ENCODE peak calls at places on chromosomes 2 and 18, in six cellular contexts. I, D, T, J, C and H are unnamed samples.

GRCh38 chr2:67055387-67056304 is 341.5 kb upstream of the ETAA1 start:
- DNase-seq in I (no peak), D (no peak), T (no peak), J (no peak), C (no peak), H (peak)

GRCh38 chr18:62289047-62289446 is 36.1 kb upstream of the TNFRSF11A start:
- DNase-seq in I (no peak), D (no peak), T (no peak), J (peak), C (no peak), H (no peak)

GRCh38 chr18:41128545-41128944 is 826.5 kb upstream of the PIK3C3 start:
- DNase-seq in I (no peak), D (no peak), T (no peak), J (peak), C (no peak), H (peak)

GRCh38 chr18:3827236-3827635 is 377.3 kb downstream of the TGIF1 start:
- DNase-seq in I (peak), D (no peak), T (no peak), J (no peak), C (no peak), H (peak)

GRCh38 chr2:76978064-76978463 is 544.1 kb downstream of the LRRTM4 start:
- DNase-seq in I (no peak), D (no peak), T (no peak), J (no peak), C (no peak), H (no peak)

GRCh38 chr2:135411646-135412045 is 119.4 kb downstream of the ZRANB3 start:
- DNase-seq in I (no peak), D (no peak), T (no peak), J (no peak), C (no peak), H (no peak)

GRCh38 chr2:36672199-36672598 is 24.3 kb upstream of the VIT start:
- DNase-seq in I (peak), D (no peak), T (peak), J (peak), C (peak), H (peak)

GRCh38 chr2:9725106-9725505 is 94.3 kb upstream of the YWHAQ start:
- DNase-seq in I (no peak), D (no peak), T (no peak), J (no peak), C (no peak), H (no peak)

GRCh38 chr2:129253461-129253812 is 726.0 kb upstream of the RAB6C start:
- DNase-seq in I (peak), D (peak), T (no peak), J (no peak), C (peak), H (peak)

GRCh38 chr2:119473621-119474370 is 42.1 kb downstream of the TMEM37 start:
- DNase-seq in I (no peak), D (no peak), T (no peak), J (no peak), C (no peak), H (no peak)

GRCh38 chr2:235770909-235771820 is 277.3 kb downstream of the AGAP1 start:
- DNase-seq in I (no peak), D (no peak), T (no peak), J (no peak), C (no peak), H (no peak)

GRCh38 chr2:86216577-86217555 is 17.6 kb downstream of the MRPL35 start:
- DNase-seq in I (no peak), D (no peak), T (no peak), J (no peak), C (no peak), H (peak)

GRCh38 chr2:69031466-69031865 is 18.5 kb downstream of the ANTXR1 start:
- DNase-seq in I (no peak), D (no peak), T (no peak), J (no peak), C (no peak), H (no peak)

GRCh38 chr2:60759654-60760053 is 3.6 kb downstream of the PAPOLG start:
- DNase-seq in I (no peak), D (no peak), T (no peak), J (no peak), C (no peak), H (no peak)

GRCh38 chr2:180006236-180006635 is 861 bp downstream of the CWC22 start:
- DNase-seq in I (no peak), D (peak), T (no peak), J (no peak), C (no peak), H (peak)

GRCh38 chr18:13437801-13438506 is 219.4 kb downstream of the LDLRAD4 start:
- DNase-seq in I (no peak), D (no peak), T (peak), J (no peak), C (no peak), H (no peak)

GRCh38 chr2:230913406-230913805 is 11.6 kb downstream of the GPR55 start:
- DNase-seq in I (peak), D (peak), T (peak), J (no peak), C (peak), H (peak)

GRCh38 chr18:5630057-5630765 is 86.4 kb upstream of the EPB41L3 start:
- DNase-seq in I (peak), D (peak), T (peak), J (peak), C (no peak), H (peak)

GRCh38 chr2:218369374-218369773 is 12.7 kb upstream of the SLC11A1 start:
- DNase-seq in I (no peak), D (no peak), T (no peak), J (no peak), C (no peak), H (no peak)

GRCh38 chr2:198312621-198313483 is 508.5 kb downstream of the PLCL1 start:
- DNase-seq in I (peak), D (no peak), T (no peak), J (no peak), C (no peak), H (no peak)

GRCh38 chr2:100781523-100782375 is 38.2 kb upstream of the NPAS2 start:
- DNase-seq in I (no peak), D (no peak), T (no peak), J (no peak), C (no peak), H (no peak)

GRCh38 chr18:8381801-8382459 is 227.3 kb upstream of the RAB12 start:
- DNase-seq in I (peak), D (no peak), T (no peak), J (no peak), C (no peak), H (no peak)

GRCh38 chr2:28608061-28608828 is 112.4 kb downstream of the PLB1 start:
- DNase-seq in I (peak), D (no peak), T (no peak), J (no peak), C (no peak), H (no peak)

GRCh38 chr2:219706823-219707281 is 79.4 kb downstream of the SLC4A3 start:
- DNase-seq in I (no peak), D (no peak), T (no peak), J (peak), C (peak), H (peak)

GRCh38 chr2:186068154-186068826 is 329.7 kb downstream of the FSIP2 start:
- DNase-seq in I (peak), D (peak), T (no peak), J (no peak), C (no peak), H (no peak)

GRCh38 chr2:219368690-219369108 is 19.0 kb downstream of the DNPEP start:
- DNase-seq in I (no peak), D (no peak), T (no peak), J (peak), C (no peak), H (peak)

GRCh38 chr2:69988086-69988635 is 26.7 kb upstream of the ASPRV1 start:
- DNase-seq in I (no peak), D (no peak), T (no peak), J (no peak), C (no peak), H (no peak)

GRCh38 chr2:121633463-121633862 is 15.8 kb downstream of the CLASP1 start:
- DNase-seq in I (no peak), D (no peak), T (no peak), J (no peak), C (no peak), H (no peak)

GRCh38 chr2:185507703-185508102 is 230.9 kb upstream of the FSIP2 start:
- DNase-seq in I (no peak), D (peak), T (no peak), J (no peak), C (no peak), H (no peak)

GRCh38 chr2:240226672-240227537 is 86.4 kb upstream of the OTOS start:
- DNase-seq in I (no peak), D (no peak), T (no peak), J (no peak), C (no peak), H (no peak)

GRCh38 chr2:17620280-17620679 is 79.8 kb downstream of the VSNL1 start:
- DNase-seq in I (no peak), D (no peak), T (no peak), J (no peak), C (no peak), H (peak)

GRCh38 chr2:15675456-15676195 is 84.0 kb downstream of the DDX1 start:
- DNase-seq in I (no peak), D (peak), T (no peak), J (peak), C (no peak), H (peak)

GRCh38 chr18:47997338-47997780 is 66.9 kb upstream of the SMAD2 start:
- DNase-seq in I (peak), D (no peak), T (no peak), J (no peak), C (no peak), H (no peak)

GRCh38 chr2:63834401-63834800 is 7.3 kb upstream of the UGP2 start:
- DNase-seq in I (no peak), D (peak), T (no peak), J (no peak), C (no peak), H (no peak)

GRCh38 chr2:189421644-189422043 is 19.6 kb upstream of the WDR75 start:
- DNase-seq in I (no peak), D (no peak), T (no peak), J (peak), C (no peak), H (peak)

DNA sequence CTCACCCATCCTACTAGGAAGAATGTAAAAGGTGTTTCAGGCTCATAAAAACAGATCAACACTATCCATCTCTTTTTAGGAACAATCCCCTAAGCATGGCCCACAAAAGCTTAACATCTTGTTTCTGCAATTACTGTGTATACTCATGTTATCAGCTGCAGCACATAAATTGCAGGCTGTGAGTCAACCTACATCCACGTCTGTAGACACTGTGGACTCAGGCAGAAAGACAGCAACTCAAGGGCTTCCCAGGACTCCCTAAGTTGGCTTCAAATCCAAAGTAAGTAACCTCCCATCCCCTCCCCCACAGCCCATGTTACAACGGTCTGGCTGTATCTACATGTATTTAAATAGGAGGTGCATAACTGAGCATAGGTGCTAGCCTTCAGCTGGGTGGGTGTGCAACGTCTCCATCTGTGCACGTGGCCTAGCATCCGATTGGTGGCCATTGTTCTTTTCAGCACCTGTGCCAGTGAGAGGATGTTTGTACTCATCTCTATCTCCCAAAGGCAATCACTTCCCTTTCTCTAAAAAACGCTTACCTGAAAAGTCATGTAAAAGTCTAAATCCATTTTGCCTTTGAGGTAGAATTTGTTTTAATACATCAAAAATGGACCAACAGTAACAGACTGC is 30.0 kb downstream of the UXS1 start:
- DNase-seq in I (no peak), D (no peak), T (no peak), J (peak), C (no peak), H (peak)
- H3K9ac ChIP-seq in I (no peak), D (no peak), T (no peak), J (no peak), C (no peak), H (no peak)

GRCh38 chr18:60232541-60232940 is 140.0 kb downstream of the MC4R start:
- DNase-seq in I (no peak), D (no peak), T (no peak), J (peak), C (peak), H (peak)
- TF ChIP-seq EZH2phosphoT487 in I (no peak), D (no peak), T (no peak), J (no peak), C (no peak), H (no peak)

GRCh38 chr2:177670791-177671528 is 278.4 kb downstream of the AGPS start:
- DNase-seq in I (peak), D (no peak), T (no peak), J (no peak), C (no peak), H (no peak)
- H3K9ac ChIP-seq in I (no peak), D (no peak), T (no peak), J (no peak), C (no peak), H (no peak)

GRCh38 chr2:43239981-43240761 is 13.8 kb upstream of the ZFP36L2 start:
- DNase-seq in I (no peak), D (no peak), T (no peak), J (peak), C (no peak), H (no peak)
- TF ChIP-seq EZH2phosphoT487 in I (no peak), D (no peak), T (no peak), J (no peak), C (no peak), H (no peak)